ENCODE peak calls at places on chromosome 9, in ten cellular contexts. Y is uterus, V is A549, I is NB4, U is PC-9, P is IMR-90, W is AG09309, A is thoracic aorta, G is left ventricle myocardium inferior, C is BJ. D is an unnamed sample.

GRCh38 chr9:108041551-108041950 is 552.0 kb upstream of the KLF4 start:
- DNase-seq in Y (no peak), V (peak; percentile 32), I (no peak), U (peak; percentile 81), P (peak; percentile 69), W (peak; percentile 28), A (no peak), G (no peak), C (no peak), D (peak; percentile 85)

GRCh38 chr9:109408759-109409462 is 88.1 kb upstream of the EPB41L4B start:
- DNase-seq in Y (no peak), V (no peak), I (no peak), U (no peak), P (peak; percentile 42), W (no peak), A (no peak), G (no peak), C (no peak), D (no peak)

GRCh38 chr9:86303316-86303975 is 21.1 kb upstream of the ISCA1 start:
- DNase-seq in Y (no peak), V (no peak), I (peak; percentile 19), U (no peak), P (peak; percentile 53), W (no peak), A (no peak), G (no peak), C (no peak), D (no peak)

GRCh38 chr9:91073049-91073810 is 271.6 kb downstream of the SYK start:
- DNase-seq in Y (no peak), V (no peak), I (no peak), U (no peak), P (no peak), W (no peak), A (no peak), G (no peak), C (no peak), D (no peak)

GRCh38 chr9:135061441-135061840 is 26.0 kb upstream of the OLFM1 start:
- DNase-seq in Y (no peak), V (no peak), I (no peak), U (no peak), P (no peak), W (no peak), A (no peak), G (no peak), C (no peak), D (no peak)

GRCh38 chr9:98654247-98654646 is 54.5 kb downstream of the GABBR2 start:
- DNase-seq in Y (no peak), V (no peak), I (no peak), U (no peak), P (peak; percentile 77), W (peak; percentile 64), A (no peak), G (no peak), C (peak; percentile 70), D (no peak)

GRCh38 chr9:23492126-23493002 is 333.7 kb downstream of the ELAVL2 start:
- DNase-seq in Y (no peak), V (peak; percentile 13), I (peak; percentile 20), U (peak; percentile 41), P (peak; percentile 0), W (no peak), A (no peak), G (no peak), C (no peak), D (peak; percentile 42)

GRCh38 chr9:115891929-115892328 is 261.7 kb upstream of the PAPPA start:
- DNase-seq in Y (no peak), V (no peak), I (no peak), U (no peak), P (peak; percentile 86), W (peak; percentile 56), A (no peak), G (no peak), C (peak; percentile 75), D (no peak)

GRCh38 chr9:34337404-34337803 is 8.0 kb downstream of the NUDT2 start:
- DNase-seq in Y (no peak), V (no peak), I (peak; percentile 34), U (no peak), P (peak; percentile 37), W (no peak), A (no peak), G (no peak), C (no peak), D (no peak)

GRCh38 chr9:135478858-135479468 is 619 bp upstream of the PPP1R26 start:
- DNase-seq in Y (no peak), V (peak; percentile 49), I (no peak), U (peak; percentile 69), P (no peak), W (no peak), A (no peak), G (no peak), C (no peak), D (no peak)

GRCh38 chr9:18605763-18606162 is 131.8 kb downstream of the ADAMTSL1 start:
- DNase-seq in Y (peak; percentile 49), V (no peak), I (no peak), U (no peak), P (peak; percentile 19), W (no peak), A (no peak), G (peak; percentile 23), C (no peak), D (no peak)

GRCh38 chr9:36317766-36318165 is 59.5 kb upstream of the GNE start:
- DNase-seq in Y (no peak), V (peak; percentile 64), I (no peak), U (peak; percentile 96), P (no peak), W (no peak), A (no peak), G (peak; percentile 19), C (no peak), D (peak; percentile 67)

GRCh38 chr9:96604005-96604320 is 15.7 kb downstream of the CDC14B start:
- DNase-seq in Y (peak; percentile 56), V (no peak), I (no peak), U (no peak), P (no peak), W (no peak), A (no peak), G (no peak), C (no peak), D (no peak)
- H3K4me3 ChIP-seq in Y (no peak overlapping the region), V (no peak overlapping the region), I (no peak overlapping the region), U (no peak overlapping the region), P (no peak overlapping the region), W (no peak overlapping the region), A (peak overlapping the region; percentile 15), G (peak overlapping the region; percentile 33), C (no peak overlapping the region), D (no peak overlapping the region)

DNA sequence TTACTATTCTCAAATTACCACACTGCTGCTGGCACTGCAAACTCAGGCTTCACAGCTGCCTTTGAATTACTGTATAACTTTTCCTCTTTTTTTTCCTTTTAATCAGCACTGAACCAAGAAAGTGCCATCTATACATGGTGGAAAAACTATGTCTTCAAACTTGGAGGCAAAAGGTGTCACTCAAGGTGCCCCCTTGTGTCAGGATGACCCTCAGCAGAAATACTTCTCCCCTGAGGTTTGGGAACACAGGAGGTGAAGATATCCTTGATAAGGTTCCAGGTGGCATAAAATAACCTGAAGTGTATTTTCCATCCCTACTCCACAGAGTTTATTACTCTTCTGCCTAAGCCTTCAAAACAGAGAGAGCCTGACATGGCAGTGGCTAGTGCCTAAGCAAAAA is 14.5 kb downstream of the FRMD3 start:
- DNase-seq in Y (no peak), V (no peak), I (no peak), U (no peak), P (no peak), W (no peak), A (no peak), G (no peak), C (no peak), D (no peak)
- TF ChIP-seq CTCF in Y (no peak), V (no peak), I (no peak), U (no peak), P (no peak), W (no peak), A (no peak), G (no peak), C (no peak), D (peak; percentile 8)

GRCh38 chr9:38414040-38414723 is 10.1 kb downstream of the IGFBPL1 start:
- DNase-seq in Y (no peak), V (no peak), I (no peak), U (no peak), P (no peak), W (no peak), A (no peak), G (no peak), C (no peak), D (no peak)
- H3K4me3 ChIP-seq in Y (no peak overlapping the region), V (no peak overlapping the region), I (no peak overlapping the region), U (no peak overlapping the region), P (no peak overlapping the region), W (no peak overlapping the region), A (no peak overlapping the region), G (no peak overlapping the region), C (no peak overlapping the region), D (no peak overlapping the region)

GRCh38 chr9:127874301-127875216 is 2.9 kb downstream of the AK1 start:
- DNase-seq in Y (peak; percentile 49), V (no peak), I (no peak), U (no peak), P (no peak), W (no peak), A (no peak), G (no peak), C (no peak), D (no peak)

GRCh38 chr9:127877566-127877998 is at the start of gene AK1:
- DNase-seq in Y (peak; percentile 78), V (no peak), I (no peak), U (no peak), P (peak; percentile 37), W (no peak), A (no peak), G (peak; percentile 87), C (no peak), D (no peak)

GRCh38 chr9:127875306-127875966 is 2.0 kb downstream of the AK1 start:
- DNase-seq in Y (no peak), V (no peak), I (no peak), U (no peak), P (peak; percentile 60), W (no peak), A (no peak), G (no peak), C (no peak), D (no peak)

GRCh38 chr9:127876764-127877562 is 512 bp downstream of the AK1 start:
- DNase-seq in Y (no peak), V (no peak), I (no peak), U (no peak), P (no peak), W (no peak), A (no peak), G (no peak), C (no peak), D (no peak)

GRCh38 chr9:127876026-127876763 is 1.3 kb downstream of the AK1 start:
- DNase-seq in Y (no peak), V (no peak), I (no peak), U (no peak), P (no peak), W (no peak), A (no peak), G (no peak), C (no peak), D (no peak)
- TF ChIP-seq CTCF in Y (no peak), V (no peak), I (no peak), U (no peak), P (no peak), W (no peak), A (no peak), G (no peak), C (no peak), D (no peak)

DNA sequence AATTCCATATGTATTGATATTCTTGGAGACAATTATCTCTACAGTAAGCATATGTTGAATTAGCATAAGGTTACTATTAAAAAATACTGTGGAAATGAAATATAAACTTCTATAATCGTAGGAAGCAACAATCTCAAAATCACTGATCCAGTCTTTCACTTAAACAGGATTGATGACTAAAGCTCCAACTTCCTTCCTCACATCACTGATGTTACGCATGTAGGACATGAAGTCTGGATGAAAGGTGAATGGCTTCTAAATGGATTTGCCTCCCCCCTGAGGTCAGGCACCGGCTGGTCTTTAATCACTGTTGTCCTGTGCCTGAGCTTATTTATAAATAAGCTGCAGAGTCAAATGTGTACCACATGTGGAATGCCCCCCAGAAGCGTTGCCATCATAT is 157.1 kb upstream of the NFIB start:
- DNase-seq in Y (no peak), V (no peak), I (no peak), U (no peak), P (no peak), W (no peak), A (no peak), G (no peak), C (no peak), D (no peak)
- H3K4me3 ChIP-seq in Y (no peak overlapping the region), V (no peak overlapping the region), I (no peak overlapping the region), U (no peak overlapping the region), P (no peak overlapping the region), W (no peak overlapping the region), A (no peak overlapping the region), G (no peak overlapping the region), C (no peak overlapping the region), D (no peak overlapping the region)

D was measured in epithelial cell of proximal tubule.